ENCODE peak calls at places on chromosome 3, in four cellular contexts. D, O, Q and G are unnamed samples.

GRCh38 chr3:139218046-139218445 is 125.8 kb upstream of the MRPS22 start:
- DNase-seq in Q (no peak), D (no peak), O (no peak), G (no peak)

GRCh38 chr3:64642327-64643151 is 45.3 kb downstream of the ADAMTS9 start:
- DNase-seq in Q (no peak), O (no peak), D (no peak), G (no peak)

GRCh38 chr3:119619094-119619493 is 21.4 kb downstream of the PLA1A start:
- DNase-seq in D (no peak), O (no peak), Q (no peak), G (no peak)

GRCh38 chr3:16303037-16303436 is 38.0 kb downstream of the OXNAD1 start:
- DNase-seq in D (no peak), Q (no peak), O (no peak), G (no peak)

GRCh38 chr3:32960404-32961160 is 9.1 kb downstream of the CCR4 start:
- DNase-seq in D (no peak), Q (no peak), O (no peak), G (no peak)

GRCh38 chr3:38588276-38588971 is 61.1 kb downstream of the SCN5A start:
- DNase-seq in O (no peak), Q (no peak), D (no peak), G (no peak)

GRCh38 chr3:134242649-134243637 is 7.7 kb downstream of the RYK start:
- DNase-seq in Q (no peak), O (no peak), D (no peak), G (no peak)

GRCh38 chr3:10933958-10934481 is 58.5 kb upstream of the SLC6A1 start:
- DNase-seq in D (peak), Q (no peak), O (no peak), G (no peak)

GRCh38 chr3:8970971-8971589 is 7.8 kb upstream of the RAD18 start:
- DNase-seq in O (peak), D (peak), Q (peak), G (peak)

GRCh38 chr3:126658584-126658983 is 3.7 kb upstream of the TXNRD3 start:
- DNase-seq in Q (no peak), D (no peak), O (no peak), G (no peak)

GRCh38 chr3:112568642-112569041 is 6.8 kb downstream of the SLC35A5 start:
- DNase-seq in O (no peak), Q (no peak), D (no peak), G (no peak)

GRCh38 chr3:42802876-42803799 is 1.2 kb downstream of the HIGD1A start:
- DNase-seq in D (peak), O (no peak), Q (no peak), G (no peak)

GRCh38 chr3:112390783-112391641 is 58.1 kb downstream of the CD200 start:
- DNase-seq in Q (no peak), D (no peak), O (no peak), G (peak)

GRCh38 chr3:117843356-117843755 is 1133.8 kb downstream of the TUSC7 start:
- DNase-seq in D (no peak), O (no peak), Q (no peak), G (no peak)

GRCh38 chr3:152564454-152564853 is 270.5 kb upstream of the P2RY1 start:
- DNase-seq in Q (no peak), O (no peak), D (no peak), G (no peak)

GRCh38 chr3:2514031-2514430 is 415.4 kb downstream of the CNTN4 start:
- DNase-seq in D (no peak), Q (no peak), O (no peak), G (no peak)

GRCh38 chr3:16182183-16182582 is 7.7 kb downstream of the GALNT15 start:
- DNase-seq in D (no peak), Q (no peak), O (no peak), G (no peak)

GRCh38 chr3:72659609-72660008 is 188.6 kb downstream of the SHQ1 start:
- DNase-seq in D (no peak), O (no peak), Q (peak), G (no peak)

GRCh38 chr3:192409838-192410683 is 317.3 kb downstream of the FGF12 start:
- DNase-seq in Q (peak), D (peak), O (no peak), G (no peak)

GRCh38 chr3:154875142-154875541 is 205.0 kb upstream of the MME start:
- DNase-seq in O (no peak), D (no peak), Q (no peak), G (no peak)

GRCh38 chr3:72538070-72538745 is 310.0 kb downstream of the SHQ1 start:
- DNase-seq in D (no peak), Q (no peak), O (no peak), G (no peak)

GRCh38 chr3:161475905-161476304 is 20.7 kb upstream of the OTOL1 start:
- DNase-seq in D (peak), Q (no peak), O (no peak), G (no peak)

GRCh38 chr3:159950156-159950898 is 38.3 kb upstream of the IL12A start:
- DNase-seq in Q (no peak), O (no peak), D (no peak), G (no peak)

GRCh38 chr3:45035441-45036301 is 9.6 kb downstream of the CLEC3B start:
- DNase-seq in O (no peak), D (no peak), Q (no peak), G (peak)

GRCh38 chr3:61564405-61565059 is 3.2 kb downstream of the PTPRG start:
- DNase-seq in O (no peak), Q (no peak), D (no peak), G (peak)

GRCh38 chr3:186283651-186284445 is 78.2 kb downstream of the DGKG start:
- DNase-seq in O (no peak), Q (no peak), D (no peak), G (no peak)

GRCh38 chr3:141810161-141810560 is 47.0 kb downstream of the GRK7 start:
- DNase-seq in D (no peak), O (no peak), Q (no peak), G (no peak)

GRCh38 chr3:50242778-50243551 is 7.0 kb downstream of the GNAI2 start:
- DNase-seq in Q (no peak), O (peak), D (no peak), G (peak)

GRCh38 chr3:122392868-122393844 is 9.2 kb downstream of the FAM162A start:
- DNase-seq in D (peak), O (no peak), Q (no peak), G (no peak)

GRCh38 chr3:173128633-173129032 is 12.4 kb downstream of the SPATA16 start:
- DNase-seq in O (no peak), D (no peak), Q (no peak), G (no peak)

GRCh38 chr3:148903022-148903442 is 37.9 kb downstream of the CPA3 start:
- DNase-seq in O (no peak), D (no peak), Q (no peak), G (no peak)

GRCh38 chr3:139328356-139328755 is 15.5 kb upstream of the MRPS22 start:
- DNase-seq in Q (no peak), O (no peak), D (no peak), G (no peak)

GRCh38 chr3:105770410-105770809 is 98.4 kb downstream of the CBLB start:
- DNase-seq in D (no peak), Q (no peak), O (no peak), G (no peak)

GRCh38 chr3:141412936-141413354 is 44.6 kb downstream of the ZBTB38 start:
- DNase-seq in Q (no peak), O (no peak), D (no peak), G (peak)